ENCODE peak calls at places on chromosomes 7 and 10, in six cellular contexts. One of them, this sample, is unnamed.

GRCh38 chr7:6705959-6706665 is 635 bp downstream of the ZNF12 start:
- DNase-seq in PC-9: no peak
- DNase-seq in ureter: peak
- DNase-seq in T-cell: peak
- DNase-seq in activated CD4-positive, alpha-beta T cell treated with anti-CD3 and anti-CD28 coated beads, Interleukin-2, amount 50 U/mL, for 1 hour: peak
- DNase-seq in HFF-Myc: no peak
- DNase-seq in this sample: peak

GRCh38 chr10:113108180-113108835 is 158.3 kb downstream of the TCF7L2 start:
- DNase-seq in activated CD4-positive, alpha-beta T cell treated with anti-CD3 and anti-CD28 coated beads, Interleukin-2, amount 50 U/mL, for 1 hour: peak
- DNase-seq in HFF-Myc: no peak
- DNase-seq in PC-9: no peak
- DNase-seq in T-cell: peak
- DNase-seq in ureter: peak
- DNase-seq in this sample: no peak

GRCh38 chr10:86971146-86971991 is 3.1 kb downstream of the ADIRF start:
- DNase-seq in ureter: peak
- DNase-seq in PC-9: peak
- DNase-seq in HFF-Myc: no peak
- DNase-seq in T-cell: peak
- DNase-seq in activated CD4-positive, alpha-beta T cell treated with anti-CD3 and anti-CD28 coated beads, Interleukin-2, amount 50 U/mL, for 1 hour: peak
- DNase-seq in this sample: peak

GRCh38 chr10:100897976-100898375 is 14.8 kb upstream of the SLF2 start:
- DNase-seq in activated CD4-positive, alpha-beta T cell treated with anti-CD3 and anti-CD28 coated beads, Interleukin-2, amount 50 U/mL, for 1 hour: no peak
- DNase-seq in T-cell: no peak
- DNase-seq in ureter: no peak
- DNase-seq in HFF-Myc: no peak
- DNase-seq in PC-9: no peak
- DNase-seq in this sample: no peak

GRCh38 chr7:46830-47140 is 145.6 kb upstream of the FAM20C start:
- DNase-seq in PC-9: no peak
- DNase-seq in activated CD4-positive, alpha-beta T cell treated with anti-CD3 and anti-CD28 coated beads, Interleukin-2, amount 50 U/mL, for 1 hour: no peak
- DNase-seq in HFF-Myc: no peak
- DNase-seq in T-cell: no peak
- DNase-seq in ureter: peak
- DNase-seq in this sample: no peak

GRCh38 chr10:32298066-32298812 is 48.7 kb downstream of the EPC1 start:
- DNase-seq in HFF-Myc: peak
- DNase-seq in PC-9: peak
- DNase-seq in ureter: no peak
- DNase-seq in activated CD4-positive, alpha-beta T cell treated with anti-CD3 and anti-CD28 coated beads, Interleukin-2, amount 50 U/mL, for 1 hour: no peak
- DNase-seq in T-cell: no peak
- DNase-seq in this sample: peak

GRCh38 chr7:16098585-16099179 is 322.7 kb downstream of the CRPPA start:
- DNase-seq in PC-9: peak
- DNase-seq in ureter: no peak
- DNase-seq in HFF-Myc: no peak
- DNase-seq in activated CD4-positive, alpha-beta T cell treated with anti-CD3 and anti-CD28 coated beads, Interleukin-2, amount 50 U/mL, for 1 hour: no peak
- DNase-seq in T-cell: no peak
- DNase-seq in this sample: peak

GRCh38 chr10:126437661-126438406 is 49.6 kb upstream of the ADAM12 start:
- DNase-seq in activated CD4-positive, alpha-beta T cell treated with anti-CD3 and anti-CD28 coated beads, Interleukin-2, amount 50 U/mL, for 1 hour: no peak
- DNase-seq in ureter: no peak
- DNase-seq in HFF-Myc: no peak
- DNase-seq in PC-9: no peak
- DNase-seq in T-cell: no peak
- DNase-seq in this sample: no peak

This sample was measured in renal cortical epithelial cell.